ENCODE peak calls at places on chromosomes 5 and 9, in five cellular contexts. S is astrocyte of the spinal cord, A is choroid plexus epithelial cell, C is brain microvascular endothelial cell, F is cardiac muscle cell. Y is an unnamed sample.

GRCh38 chr9:89260525-89260924 is 50.5 kb upstream of the CKS2 start:
- DNase-seq in S (no peak), A (no peak), C (no peak), F (no peak), Y (no peak)

GRCh38 chr9:15485836-15486678 is 24.7 kb downstream of the PSIP1 start:
- DNase-seq in S (peak), A (peak), C (peak), F (peak), Y (peak)

GRCh38 chr5:35647712-35648111 is 30.0 kb downstream of the SPEF2 start:
- DNase-seq in S (no peak), A (no peak), C (no peak), F (no peak), Y (no peak)

GRCh38 chr5:948472-949274 is 56.0 kb downstream of the TRIP13 start:
- DNase-seq in S (no peak), A (no peak), C (no peak), F (no peak), Y (no peak)

GRCh38 chr5:115209279-115209678 is 39.6 kb upstream of the TRIM36 start:
- DNase-seq in S (no peak), A (peak), C (no peak), F (peak), Y (no peak)

GRCh38 chr9:95341262-95342011 is 23.9 kb upstream of the FANCC start:
- DNase-seq in S (no peak), A (peak), C (no peak), F (peak), Y (peak)

GRCh38 chr9:104993291-104993963 is 65.5 kb upstream of the ABCA1 start:
- DNase-seq in S (peak), A (peak), C (peak), F (peak), Y (peak)

GRCh38 chr5:29379619-29380018 is 1813.9 kb upstream of the CDH6 start:
- DNase-seq in S (peak), A (no peak), C (no peak), F (no peak), Y (no peak)

GRCh38 chr9:127521919-127522304 is 70.6 kb downstream of the LRSAM1 start:
- DNase-seq in S (no peak), A (no peak), C (no peak), F (no peak), Y (no peak)

GRCh38 chr5:50947892-50948683 is 281.7 kb downstream of the PARP8 start:
- DNase-seq in S (no peak), A (no peak), C (no peak), F (no peak), Y (no peak)

GRCh38 chr9:112093147-112093874 is 81.8 kb downstream of the SUSD1 start:
- DNase-seq in S (no peak), A (no peak), C (no peak), F (no peak), Y (no peak)

GRCh38 chr5:130116431-130116830 is 212.2 kb downstream of the CHSY3 start:
- DNase-seq in S (no peak), A (no peak), C (no peak), F (no peak), Y (peak)

GRCh38 chr5:33319841-33320240 is 120.9 kb upstream of the TARS1 start:
- DNase-seq in S (peak), A (peak), C (no peak), F (peak), Y (peak)

GRCh38 chr5:763998-764781 is 20.3 kb downstream of the ZDHHC11B start:
- DNase-seq in S (no peak), A (no peak), C (no peak), F (no peak), Y (no peak)

GRCh38 chr5:172389578-172390112 is 64.7 kb downstream of the SH3PXD2B start:
- DNase-seq in S (no peak), A (no peak), C (no peak), F (no peak), Y (no peak)

GRCh38 chr5:80982093-80982492 is 21.9 kb downstream of the RASGRF2 start:
- DNase-seq in S (no peak), A (no peak), C (no peak), F (no peak), Y (no peak)

GRCh38 chr9:97781902-97782301 is 71.1 kb upstream of the FOXE1 start:
- DNase-seq in S (no peak), A (no peak), C (no peak), F (no peak), Y (no peak)
- TF ChIP-seq CTCF in S (no peak), A (no peak), C (no peak), F (no peak), Y (no peak)

GRCh38 chr9:129333961-129334743 is 156.1 kb upstream of the IER5L start:
- DNase-seq in S (peak), A (peak), C (peak), F (peak), Y (peak)
- H3K4me3 ChIP-seq in S (no peak), A (no peak), C (no peak), F (no peak), Y (no peak)

GRCh38 chr5:74056102-74056788 is 430.2 kb downstream of the ARHGEF28 start:
- DNase-seq in S (no peak), A (no peak), C (no peak), F (no peak), Y (no peak)

GRCh38 chr5:74055446-74056097 is 429.6 kb downstream of the ARHGEF28 start:
- DNase-seq in S (no peak), A (no peak), C (no peak), F (no peak), Y (no peak)

GRCh38 chr5:74052441-74052840 is 426.4 kb downstream of the ARHGEF28 start:
- DNase-seq in S (no peak), A (no peak), C (no peak), F (no peak), Y (no peak)

GRCh38 chr5:74054139-74054538 is 428.1 kb downstream of the ARHGEF28 start:
- DNase-seq in S (no peak), A (no peak), C (no peak), F (no peak), Y (no peak)

DNA sequence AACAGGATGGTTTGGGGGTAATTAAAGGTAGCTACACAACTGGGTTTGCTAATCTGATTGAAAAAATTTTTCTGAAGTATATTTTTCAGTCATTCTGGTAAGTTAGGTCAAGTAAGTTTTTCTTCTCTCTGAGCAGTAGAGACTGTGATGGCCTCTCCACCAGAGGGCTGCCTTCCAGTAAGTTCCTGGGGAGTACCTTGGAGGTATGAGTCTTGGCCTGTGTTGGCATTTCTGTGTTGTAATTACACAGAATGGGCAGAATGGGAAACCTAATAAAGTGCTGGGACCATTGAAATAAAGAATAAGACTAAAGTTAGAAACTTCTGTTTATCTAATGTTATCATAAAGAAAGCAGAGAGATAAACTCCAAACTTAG is 430.8 kb downstream of the ARHGEF28 start:
- DNase-seq in S (peak), A (peak), C (peak), F (peak), Y (peak)
- TF ChIP-seq CTCF in S (peak), A (peak), C (peak), F (peak), Y (peak)

DNA sequence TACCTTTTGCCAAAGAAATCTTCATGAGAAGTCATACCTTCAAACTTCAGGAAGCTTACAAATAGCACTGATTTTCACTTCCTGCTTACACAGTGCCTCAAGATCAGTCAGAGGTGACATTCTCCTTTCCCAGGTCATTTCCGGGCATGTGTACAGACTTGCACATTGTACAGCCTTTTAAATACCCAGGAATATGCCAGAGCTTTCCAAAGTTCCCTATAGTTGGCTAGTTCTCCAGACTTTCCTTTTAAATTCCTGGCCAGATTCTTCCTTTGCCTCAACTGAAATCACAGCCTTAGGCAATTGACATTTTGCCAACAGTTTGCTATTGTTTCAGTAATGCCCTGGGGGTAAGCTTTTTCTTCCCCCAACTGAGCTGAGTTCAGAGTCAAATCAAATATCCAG is 47.2 kb downstream of the RFX3 start:
- DNase-seq in S (no peak), A (no peak), C (no peak), F (peak), Y (peak)
- H3K4me3 ChIP-seq in S (no peak), A (no peak), C (no peak), F (no peak), Y (no peak)

GRCh38 chr5:15286659-15287058 is 213.3 kb upstream of the FBXL7 start:
- DNase-seq in S (no peak), A (peak), C (no peak), F (peak), Y (peak)
- TF ChIP-seq CTCF in S (no peak), A (peak), C (peak), F (peak), Y (no peak)

GRCh38 chr9:125701351-125701750 is 5.7 kb downstream of the MAPKAP1 start:
- DNase-seq in S (peak), A (peak), C (peak), F (peak), Y (peak)
- H3K4me3 ChIP-seq in S (no peak), A (no peak), C (no peak), F (no peak), Y (no peak)

GRCh38 chr9:121376214-121376830 is 6.3 kb upstream of the STOM start:
- DNase-seq in S (peak), A (peak), C (no peak), F (peak), Y (peak)
- TF ChIP-seq CTCF in S (peak), A (peak), C (peak), F (peak), Y (peak)

DNA sequence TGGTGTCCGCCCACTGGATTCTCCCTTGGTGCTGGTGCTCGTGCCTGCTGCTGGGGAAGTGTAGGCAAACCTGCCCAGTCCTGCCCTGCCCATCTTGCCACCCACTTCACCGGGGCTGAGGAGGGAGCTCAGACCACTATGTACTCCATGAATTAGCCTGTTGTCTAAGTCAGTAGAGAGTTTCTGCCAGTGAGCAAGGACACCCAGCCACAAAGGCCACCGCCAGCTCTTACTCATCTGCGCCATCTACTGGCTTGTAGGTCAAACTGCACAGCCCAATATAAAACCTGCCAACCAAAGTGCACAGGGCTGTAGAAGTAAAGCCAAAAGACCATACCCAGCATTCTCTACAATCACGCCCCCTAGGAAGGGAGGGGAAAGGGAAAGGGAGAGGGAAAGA is 102.3 kb downstream of the GLIS3 start:
- DNase-seq in S (no peak), A (no peak), C (no peak), F (no peak), Y (no peak)
- H3K4me3 ChIP-seq in S (no peak), A (no peak), C (no peak), F (no peak), Y (no peak)

GRCh38 chr5:141914154-141914743 is 9.4 kb upstream of the DELE1 start:
- DNase-seq in S (no peak), A (peak), C (no peak), F (peak), Y (no peak)
- TF ChIP-seq CTCF in S (peak), A (peak), C (peak), F (peak), Y (peak)

Y was measured in fibroblast of the aortic adventitia.